ENCODE peak calls at places on chromosomes 5 and 9, in ten cellular contexts. G is colonic mucosa; P is IMR-90; H is transverse colon; I is AG04450; F is chondrocyte; A is kidney epithelial cell; X is CD8-positive, alpha-beta T cell; K is HFF-Myc; R is RWPE1. M is an unnamed sample.

GRCh38 chr5:172929371-172929838 is 29.8 kb upstream of the RPL26L1 start:
- DNase-seq in P (peak; percentile 99), I (peak; percentile 86), R (no peak), K (no peak), G (no peak), H (no peak), X (no peak), F (no peak), A (no peak), M (no peak)

GRCh38 chr9:136486823-136487620 is 4.2 kb upstream of the SEC16A start:
- DNase-seq in G (no peak), F (no peak), A (no peak), I (no peak), K (no peak), R (no peak), H (no peak), X (no peak), P (no peak), M (no peak)

GRCh38 chr9:5767968-5768932 is 64.7 kb downstream of the ERMP1 start:
- DNase-seq in R (no peak), X (no peak), G (no peak), I (no peak), A (no peak), H (no peak), K (no peak), P (no peak), F (no peak), M (no peak)

GRCh38 chr9:132878695-132879064 is at the start of gene SPACA9:
- DNase-seq in K (no peak), R (peak; percentile 81), X (no peak), P (peak; percentile 11), A (no peak), I (no peak), G (peak; percentile 77), H (peak; percentile 72), F (no peak), M (peak; percentile 19)

GRCh38 chr5:140240987-140241706 is 61.8 kb downstream of the PFDN1 start:
- DNase-seq in F (no peak), I (peak; percentile 71), H (peak; percentile 89), R (peak; percentile 95), P (peak; percentile 92), G (peak; percentile 92), A (peak; percentile 78), X (no peak), K (peak; percentile 61), M (peak; percentile 97)

GRCh38 chr5:34804913-34805312 is 34.1 kb upstream of the TTC23L start:
- DNase-seq in H (no peak), K (no peak), A (no peak), F (no peak), I (no peak), P (no peak), G (no peak), R (no peak), X (no peak), M (no peak)

GRCh38 chr5:171453988-171454387 is 34.5 kb downstream of the FGF18 start:
- DNase-seq in A (no peak), F (no peak), P (no peak), X (no peak), R (no peak), I (no peak), G (no peak), H (no peak), K (no peak), M (no peak)

GRCh38 chr5:37249820-37250175 is 622 bp upstream of the CPLANE1 start:
- DNase-seq in A (no peak), K (no peak), F (no peak), P (no peak), I (no peak), R (no peak), G (no peak), H (no peak), X (no peak), M (no peak)

GRCh38 chr9:120531683-120532300 is 48.2 kb downstream of the CDK5RAP2 start:
- DNase-seq in K (peak; percentile 15), X (no peak), I (no peak), F (no peak), A (no peak), G (peak; percentile 27), P (peak; percentile 32), H (peak; percentile 14), R (peak; percentile 74), M (peak; percentile 81)

GRCh38 chr5:40606077-40606765 is 73.5 kb upstream of the PTGER4 start:
- DNase-seq in G (no peak), P (no peak), F (no peak), K (no peak), R (no peak), I (no peak), A (no peak), X (no peak), H (no peak), M (no peak)

GRCh38 chr5:118863345-118863744 is 125.0 kb downstream of the DTWD2 start:
- DNase-seq in K (no peak), X (no peak), F (no peak), H (no peak), P (peak; percentile 61), I (no peak), A (no peak), R (peak; percentile 16), G (no peak), M (no peak)

GRCh38 chr9:100637787-100638186 is 59.9 kb downstream of the CAVIN4 start:
- DNase-seq in P (no peak), I (no peak), R (no peak), F (no peak), A (no peak), H (no peak), X (no peak), G (no peak), K (no peak), M (no peak)

DNA sequence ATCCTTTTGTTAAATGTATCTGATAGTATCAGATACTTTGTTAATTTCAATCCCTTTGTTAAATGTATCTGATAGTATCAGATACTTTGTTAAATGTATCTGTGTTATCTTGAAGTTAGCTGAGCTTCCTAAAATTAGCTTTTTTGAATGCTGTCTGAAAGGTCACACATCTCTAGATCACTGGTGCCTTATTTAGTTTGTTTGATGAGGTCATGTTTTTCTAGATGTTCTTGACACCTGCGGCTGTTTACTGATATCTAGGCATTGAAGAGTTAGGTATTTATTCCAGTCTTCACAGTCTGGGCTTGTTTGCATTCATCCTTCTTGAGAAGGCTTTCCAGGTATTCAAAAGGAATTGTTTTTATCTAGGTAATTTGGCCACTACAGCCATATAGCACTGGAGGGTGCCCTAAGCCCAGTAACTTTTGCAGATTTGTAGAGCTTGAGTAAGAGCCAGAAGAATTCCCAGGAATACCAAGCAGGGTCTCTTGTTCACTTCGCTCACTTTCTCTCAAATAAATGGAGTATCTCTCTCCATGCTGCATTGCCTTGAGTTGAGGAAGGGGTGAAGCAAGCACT is 435.4 kb upstream of the GRAMD2B start:
- DNase-seq in P (no peak), A (no peak), I (no peak), K (no peak), R (no peak), X (no peak), H (no peak), G (no peak), F (no peak), M (peak; percentile 20)
- TF ChIP-seq CTCF in P (no peak), A (no peak), I (peak; percentile 11), K (no peak), R (no peak), X (no peak), H (no peak), G (no peak), F (peak; percentile 32), M (no peak)

GRCh38 chr5:97635553-97635952 is 452.5 kb upstream of the RIOK2 start:
- DNase-seq in G (no peak), X (no peak), R (no peak), I (no peak), H (no peak), A (no peak), F (no peak), K (no peak), P (no peak), M (no peak)
- TF ChIP-seq CTCF in G (no peak), X (no peak), R (no peak), I (no peak), H (no peak), A (no peak), F (peak; percentile 1), K (no peak), P (no peak), M (no peak)

DNA sequence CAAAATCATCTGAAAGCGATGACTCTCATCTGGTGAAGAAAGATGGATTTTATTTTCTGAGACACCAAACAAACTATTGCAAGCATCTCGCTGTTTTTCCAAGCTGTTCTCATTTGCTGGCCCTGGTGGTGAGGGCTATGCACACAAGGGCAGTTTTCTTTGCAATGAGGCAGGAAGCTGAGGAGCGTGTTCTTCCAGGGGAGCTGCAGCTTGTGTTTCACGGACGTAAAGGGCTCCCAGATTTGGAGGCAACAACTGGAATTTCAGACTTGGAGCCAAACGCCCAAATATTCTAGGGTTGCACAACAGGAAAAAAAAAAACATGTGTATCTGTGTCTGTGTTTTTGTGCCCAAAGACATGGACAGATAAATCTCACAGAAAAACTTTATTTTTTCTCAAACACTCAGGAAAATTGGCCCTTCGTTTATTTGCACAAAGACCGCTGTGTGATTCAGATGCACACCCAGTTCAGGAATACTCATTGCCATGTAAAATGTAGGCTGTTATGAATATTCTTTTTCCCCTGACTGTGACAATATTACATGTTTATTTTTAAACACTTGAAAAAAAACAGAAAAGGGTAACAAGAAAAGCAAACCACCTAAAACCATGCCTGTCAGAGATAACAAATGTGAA is 151.3 kb downstream of the GAS1 start:
- DNase-seq in R (no peak), H (no peak), K (peak; percentile 30), A (no peak), F (no peak), I (peak; percentile 58), P (peak; percentile 83), X (no peak), G (no peak), M (no peak)
- TF ChIP-seq CTCF in R (no peak), H (no peak), K (peak; percentile 24), A (no peak), F (peak; percentile 71), I (peak; percentile 58), P (peak; percentile 24), X (no peak), G (no peak), M (no peak)

GRCh38 chr5:77073667-77074066 is 13.4 kb downstream of the ZBED3 start:
- DNase-seq in F (no peak), P (peak; percentile 82), A (no peak), X (no peak), R (no peak), G (no peak), I (no peak), H (no peak), K (no peak), M (no peak)

GRCh38 chr5:77080905-77081304 is 6.2 kb downstream of the ZBED3 start:
- DNase-seq in G (no peak), R (no peak), A (no peak), K (no peak), X (no peak), H (no peak), P (no peak), F (no peak), I (no peak), M (no peak)

GRCh38 chr5:77074745-77075144 is 12.3 kb downstream of the ZBED3 start:
- DNase-seq in H (no peak), P (no peak), A (no peak), G (no peak), R (no peak), I (no peak), F (no peak), X (no peak), K (no peak), M (no peak)

GRCh38 chr5:77077821-77078176 is 9.3 kb downstream of the ZBED3 start:
- DNase-seq in R (no peak), A (no peak), P (no peak), I (no peak), H (no peak), K (no peak), G (no peak), X (no peak), F (no peak), M (no peak)

GRCh38 chr5:77076961-77077820 is 9.9 kb downstream of the ZBED3 start:
- DNase-seq in R (peak; percentile 57), K (no peak), P (peak; percentile 58), I (peak; percentile 11), H (peak; percentile 65), A (no peak), F (no peak), G (peak; percentile 70), X (peak; percentile 29), M (peak; percentile 13)
- TF ChIP-seq CTCF in R (peak; percentile 74), K (peak; percentile 42), P (peak; percentile 53), I (peak; percentile 46), H (peak; percentile 66), A (no peak), F (peak; percentile 89), G (peak; percentile 61), X (peak; percentile 70), M (peak; percentile 21)